ENCODE peak calls at places on chromosomes 11 and 22, in six cellular contexts. P is activated naive CD4-positive, alpha-beta T cell; D is IMR-90; W is HTR-8/SVneo; M is left colon; I is RCC 7860. E is an unnamed sample.

GRCh38 chr22:36374603-36375024 is 13.2 kb downstream of the MYH9 start:
- DNase-seq in W (no peak), D (peak), M (no peak), I (peak), P (no peak), E (no peak)

GRCh38 chr11:124669193-124669592 is 4.3 kb downstream of the SIAE start:
- DNase-seq in D (peak), I (peak), P (peak), W (peak), M (peak), E (no peak)

GRCh38 chr22:22599248-22599647 is 40.2 kb upstream of the PRAME start:
- DNase-seq in W (no peak), P (no peak), M (no peak), D (no peak), I (no peak), E (no peak)

GRCh38 chr11:78268516-78269410 is 80.0 kb downstream of the USP35 start:
- DNase-seq in D (peak), P (no peak), M (no peak), I (no peak), W (no peak), E (no peak)

GRCh38 chr11:76628408-76628947 is 42.1 kb downstream of the LRRC32 start:
- DNase-seq in W (no peak), M (no peak), P (no peak), I (no peak), D (no peak), E (no peak)

GRCh38 chr11:34425863-34426262 is 12.9 kb upstream of the CAT start:
- DNase-seq in M (no peak), D (no peak), P (no peak), W (no peak), I (peak), E (no peak)

GRCh38 chr11:65415499-65416340 is 6.9 kb upstream of the NEAT1 start:
- DNase-seq in I (no peak), M (no peak), P (no peak), W (no peak), D (no peak), E (no peak)

GRCh38 chr22:24583972-24584790 is 8.7 kb downstream of the LRRC75B start:
- DNase-seq in W (no peak), D (no peak), P (no peak), I (no peak), M (no peak), E (no peak)

GRCh38 chr11:112608466-112608865 is 347.8 kb upstream of the PLET1 start:
- DNase-seq in P (no peak), W (no peak), D (no peak), I (no peak), M (no peak), E (no peak)

GRCh38 chr11:77126861-77127673 is 979 bp upstream of the MYO7A start:
- DNase-seq in W (peak), D (peak), P (peak), M (peak), I (no peak), E (no peak)

GRCh38 chr11:65438257-65439151 is 15.9 kb downstream of the NEAT1 start:
- DNase-seq in M (no peak), I (no peak), W (no peak), D (peak), P (no peak), E (no peak)

GRCh38 chr11:64608636-64609035 is 17.6 kb downstream of the SLC22A12 start:
- DNase-seq in I (no peak), M (no peak), D (no peak), W (no peak), P (no peak), E (no peak)

GRCh38 chr22:35099883-35100282 is 33.9 kb downstream of the ISX start:
- DNase-seq in M (no peak), I (no peak), D (no peak), W (no peak), P (no peak), E (no peak)

GRCh38 chr11:70192666-70193410 is 10.3 kb upstream of the FADD start:
- DNase-seq in I (no peak), M (no peak), P (no peak), D (no peak), W (no peak), E (no peak)

GRCh38 chr22:38947321-38948112 is 9.9 kb upstream of the APOBEC3A start:
- DNase-seq in D (no peak), W (no peak), P (no peak), I (no peak), M (peak), E (no peak)

GRCh38 chr11:10355257-10355661 is 50.4 kb downstream of the ADM start:
- DNase-seq in P (no peak), W (peak), D (no peak), I (peak), M (no peak), E (no peak)

GRCh38 chr11:17638311-17638710 is 81.1 kb upstream of the MYOD1 start:
- DNase-seq in D (no peak), P (no peak), W (no peak), I (no peak), M (no peak), E (no peak)

GRCh38 chr11:69650081-69650831 is 9.3 kb downstream of the CCND1 start:
- DNase-seq in P (no peak), I (no peak), W (no peak), D (no peak), M (no peak), E (no peak)

GRCh38 chr11:1926156-1927031 is 6.9 kb downstream of the TNNT3 start:
- DNase-seq in D (no peak), I (no peak), W (no peak), M (no peak), P (no peak), E (no peak)

GRCh38 chr11:1388763-1389102 is 1.0 kb upstream of the BRSK2 start:
- DNase-seq in D (no peak), P (no peak), I (no peak), W (no peak), M (peak), E (no peak)

GRCh38 chr11:83241291-83241946 is 44.7 kb downstream of the CCDC90B start:
- DNase-seq in D (peak), W (peak), I (peak), M (peak), P (no peak), E (no peak)

GRCh38 chr11:9302448-9302847 is 11.9 kb downstream of the TMEM41B start:
- DNase-seq in D (peak), P (no peak), I (no peak), W (no peak), M (no peak), E (no peak)

GRCh38 chr11:75389276-75389605 is 10.1 kb upstream of the RPS3 start:
- DNase-seq in W (no peak), P (no peak), I (no peak), D (peak), M (no peak), E (no peak)

GRCh38 chr11:60818057-60818456 is 23.9 kb upstream of the CCDC86 start:
- DNase-seq in D (no peak), M (no peak), W (no peak), P (no peak), I (no peak), E (no peak)

GRCh38 chr11:1546536-1547466 is 25.3 kb downstream of the DUSP8 start:
- DNase-seq in M (peak), P (no peak), D (peak), W (peak), I (no peak), E (no peak)

GRCh38 chr11:22347857-22348496 is 9.8 kb downstream of the SLC17A6 start:
- DNase-seq in I (no peak), P (no peak), M (no peak), D (no peak), W (no peak), E (no peak)

GRCh38 chr11:65692367-65692766 is 19.7 kb upstream of the KAT5 start:
- DNase-seq in M (peak), D (no peak), W (no peak), I (no peak), P (no peak), E (no peak)

GRCh38 chr11:10438451-10438850 is 16.6 kb upstream of the AMPD3 start:
- DNase-seq in W (no peak), D (peak), M (no peak), P (no peak), I (no peak), E (no peak)

GRCh38 chr11:39741066-39741465 is 1718.4 kb downstream of the LRRC4C start:
- DNase-seq in M (no peak), W (no peak), I (no peak), D (no peak), P (no peak), E (no peak)

GRCh38 chr22:36211237-36211881 is 9.8 kb upstream of the APOL4 start:
- DNase-seq in M (no peak), P (no peak), W (no peak), I (peak), D (peak), E (no peak)

GRCh38 chr11:128039140-128040021 is 548.0 kb downstream of the ETS1 start:
- DNase-seq in M (peak), W (no peak), D (peak), I (peak), P (peak), E (no peak)

GRCh38 chr11:2367266-2368160 is 9.6 kb upstream of the CD81 start:
- DNase-seq in M (no peak), D (no peak), W (no peak), I (no peak), P (no peak), E (no peak)

GRCh38 chr11:101770648-101771047 is 144.2 kb upstream of the CEP126 start:
- DNase-seq in W (no peak), P (no peak), D (no peak), I (no peak), M (no peak), E (no peak)

GRCh38 chr22:47201186-47201995 is 438.9 kb downstream of the TBC1D22A start:
- DNase-seq in P (no peak), M (no peak), I (no peak), D (no peak), W (no peak), E (no peak)

GRCh38 chr11:65663634-65664200 is 1.0 kb upstream of the RELA start:
- DNase-seq in W (peak), D (peak), I (no peak), M (peak), P (no peak), E (no peak)

GRCh38 chr11:68016161-68016903 is 6.2 kb downstream of the ALDH3B1 start:
- DNase-seq in W (no peak), I (no peak), M (no peak), D (no peak), P (no peak), E (no peak)

GRCh38 chr22:36081023-36081431 is 52.4 kb upstream of the RBFOX2 start:
- DNase-seq in P (no peak), W (no peak), M (no peak), I (peak), D (peak), E (peak)

GRCh38 chr11:19552100-19552499 is 160.5 kb upstream of the NAV2 start:
- DNase-seq in M (no peak), W (no peak), I (no peak), D (no peak), P (no peak), E (no peak)